ENCODE peak calls at places on chromosomes 13 and 19, in ten cellular contexts. I is thoracic aorta; Z is fibroblast of villous mesenchyme; W is Ammon's horn; E is head of caudate nucleus; M is stimulated activated CD4-positive, alpha-beta T cell treated with anti-CD3 and anti-CD28 coated beads, Interleukin-4, amount 100 ng/mL, for 24 hours; K is KG1; O is GM04504; N is activated naive CD8-positive, alpha-beta T cell treated with anti-CD3 and anti-CD28 coated beads for 36 hours; A is hypothalamus. Y is an unnamed sample.

GRCh38 chr13:112424098-112424497 is 47.9 kb downstream of the SPACA7 start:
- DNase-seq in M (no peak), A (no peak), E (no peak), Z (no peak), K (no peak), O (no peak), I (no peak), W (no peak), N (no peak), Y (no peak)

GRCh38 chr19:41997121-41997850 is 3.3 kb upstream of the ATP1A3 start:
- DNase-seq in K (no peak), M (peak; percentile 46), A (no peak), Z (peak; percentile 35), I (no peak), W (no peak), E (peak; percentile 43), O (no peak), N (peak; percentile 58), Y (peak; percentile 55)

GRCh38 chr19:29404951-29405727 is 120.7 kb upstream of the VSTM2B start:
- DNase-seq in A (no peak), O (no peak), M (no peak), Z (no peak), K (no peak), I (no peak), E (no peak), W (peak; percentile 60), N (no peak), Y (no peak)

GRCh38 chr19:3123088-3123721 is 12.6 kb upstream of the GNA15 start:
- DNase-seq in Z (no peak), A (no peak), W (no peak), N (no peak), I (no peak), M (no peak), E (no peak), K (no peak), O (no peak), Y (no peak)

GRCh38 chr19:2145831-2146241 is 5.5 kb downstream of the AP3D1 start:
- DNase-seq in Z (no peak), N (peak; percentile 19), W (peak; percentile 31), O (no peak), I (no peak), E (no peak), M (no peak), K (no peak), A (no peak), Y (no peak)

GRCh38 chr19:17553256-17553655 is 2.2 kb upstream of the COLGALT1 start:
- DNase-seq in M (no peak), N (no peak), Z (peak; percentile 94), W (peak; percentile 64), K (no peak), O (peak; percentile 91), A (no peak), E (peak; percentile 19), I (no peak), Y (no peak)

GRCh38 chr19:2726160-2726855 is 5.1 kb upstream of the DIRAS1 start:
- DNase-seq in A (no peak), M (no peak), Z (no peak), E (no peak), I (no peak), N (no peak), K (no peak), O (no peak), W (no peak), Y (no peak)

GRCh38 chr19:46019270-46019669 is 3.6 kb downstream of the PGLYRP1 start:
- DNase-seq in W (no peak), O (no peak), M (no peak), E (no peak), Z (no peak), I (no peak), A (no peak), K (no peak), N (no peak), Y (no peak)

GRCh38 chr19:34732548-34733255 is 1.3 kb upstream of the ZNF181 start:
- DNase-seq in O (no peak), A (no peak), K (no peak), I (no peak), W (no peak), N (no peak), M (no peak), E (peak; percentile 7), Z (no peak), Y (no peak)

GRCh38 chr13:75226092-75226491 is 255.9 kb downstream of the TBC1D4 start:
- DNase-seq in K (no peak), E (no peak), M (no peak), A (no peak), W (no peak), N (no peak), Z (no peak), I (no peak), O (no peak), Y (no peak)

GRCh38 chr19:1907563-1908363 is 2.6 kb downstream of the ADAT3 start:
- DNase-seq in A (no peak), I (no peak), O (no peak), Z (no peak), M (no peak), E (no peak), W (peak; percentile 54), N (no peak), K (no peak), Y (no peak)

GRCh38 chr13:68190826-68191225 is 960.7 kb upstream of the PCDH9 start:
- DNase-seq in Z (no peak), M (no peak), E (no peak), W (no peak), K (no peak), A (no peak), O (no peak), N (no peak), I (no peak), Y (no peak)

GRCh38 chr19:46356670-46357055 is 9.8 kb downstream of the PPP5C start:
- DNase-seq in W (no peak), A (no peak), K (no peak), E (no peak), O (no peak), M (no peak), N (no peak), Z (no peak), I (no peak), Y (no peak)

GRCh38 chr13:43374621-43375020 is 351.2 kb downstream of the DNAJC15 start:
- DNase-seq in Z (peak; percentile 53), K (no peak), I (no peak), W (peak; percentile 53), M (no peak), A (no peak), N (no peak), O (peak; percentile 66), E (no peak), Y (no peak)

Y was measured in activated CD8-positive, alpha-beta memory T cell treated with anti-CD3 and anti-CD28 coated beads, Interleukin-2, amount 10 ng/mL, durations not matched to agents 7 days and 5 days.